ENCODE peak calls at places on chromosomes 5 and 9, in seven cellular contexts. One of them, this sample, is unnamed.
A peak's percentile ranks its signal among the peaks of the same experiment; 100 is the strongest.

GRCh38 chr9:136189394-136190236 is 15.3 kb downstream of the LHX3 start:
- DNase-seq in PC-3: no peak
- DNase-seq in mucosa of descending colon: no peak
- DNase-seq in left ventricle myocardium inferior: no peak
- DNase-seq in GM06990: no peak
- DNase-seq in colonic mucosa: no peak
- DNase-seq in astrocyte: no peak
- DNase-seq in this sample: no peak

GRCh38 chr9:134575103-134575816 is 66.3 kb upstream of the COL5A1 start:
- DNase-seq in PC-3: no peak
- DNase-seq in mucosa of descending colon: no peak
- DNase-seq in left ventricle myocardium inferior: no peak
- DNase-seq in GM06990: no peak
- DNase-seq in colonic mucosa: peak; percentile 8
- DNase-seq in astrocyte: no peak
- DNase-seq in this sample: no peak

GRCh38 chr5:171310816-171311697 is 2.0 kb downstream of the TLX3 start:
- DNase-seq in PC-3: peak; percentile 50
- DNase-seq in mucosa of descending colon: no peak
- DNase-seq in left ventricle myocardium inferior: no peak
- DNase-seq in GM06990: no peak
- DNase-seq in colonic mucosa: no peak
- DNase-seq in astrocyte: no peak
- DNase-seq in this sample: no peak

GRCh38 chr5:128213340-128213739 is 129.8 kb downstream of the SLC12A2 start:
- DNase-seq in PC-3: peak; percentile 84
- DNase-seq in mucosa of descending colon: peak; percentile 71
- DNase-seq in left ventricle myocardium inferior: no peak
- DNase-seq in GM06990: no peak
- DNase-seq in colonic mucosa: peak; percentile 56
- DNase-seq in astrocyte: peak; percentile 43
- DNase-seq in this sample: peak; percentile 65

GRCh38 chr9:137305060-137305787 is 3.2 kb upstream of the NRARP start:
- DNase-seq in PC-3: no peak
- DNase-seq in mucosa of descending colon: peak; percentile 89
- DNase-seq in left ventricle myocardium inferior: peak; percentile 68
- DNase-seq in GM06990: peak; percentile 76
- DNase-seq in colonic mucosa: peak; percentile 88
- DNase-seq in astrocyte: peak; percentile 44
- DNase-seq in this sample: peak; percentile 54

GRCh38 chr9:28951945-28952344 is 1378.7 kb upstream of the C9orf72 start:
- DNase-seq in PC-3: peak; percentile 10
- DNase-seq in mucosa of descending colon: no peak
- DNase-seq in left ventricle myocardium inferior: no peak
- DNase-seq in GM06990: no peak
- DNase-seq in colonic mucosa: no peak
- DNase-seq in astrocyte: no peak
- DNase-seq in this sample: no peak

GRCh38 chr5:147522435-147522834 is 12.6 kb upstream of the DPYSL3 start:
- DNase-seq in PC-3: peak; percentile 53
- DNase-seq in mucosa of descending colon: no peak
- DNase-seq in left ventricle myocardium inferior: no peak
- DNase-seq in GM06990: no peak
- DNase-seq in colonic mucosa: no peak
- DNase-seq in astrocyte: peak; percentile 80
- DNase-seq in this sample: no peak

GRCh38 chr5:1792842-1793266 is 6.8 kb downstream of the MRPL36 start:
- DNase-seq in PC-3: peak; percentile 92
- DNase-seq in mucosa of descending colon: peak; percentile 59
- DNase-seq in left ventricle myocardium inferior: no peak
- DNase-seq in GM06990: peak; percentile 82
- DNase-seq in colonic mucosa: peak; percentile 36
- DNase-seq in astrocyte: peak; percentile 97
- DNase-seq in this sample: peak; percentile 98

GRCh38 chr5:132662925-132663770 is 5.2 kb downstream of the IL13 start:
- DNase-seq in PC-3: no peak
- DNase-seq in mucosa of descending colon: no peak
- DNase-seq in left ventricle myocardium inferior: no peak
- DNase-seq in GM06990: peak; percentile 89
- DNase-seq in colonic mucosa: no peak
- DNase-seq in astrocyte: no peak
- DNase-seq in this sample: no peak

GRCh38 chr5:100762163-100762562 is 140.9 kb downstream of the ST8SIA4 start:
- DNase-seq in PC-3: no peak
- DNase-seq in mucosa of descending colon: no peak
- DNase-seq in left ventricle myocardium inferior: no peak
- DNase-seq in GM06990: no peak
- DNase-seq in colonic mucosa: no peak
- DNase-seq in astrocyte: peak; percentile 86
- DNase-seq in this sample: peak; percentile 70

GRCh38 chr9:134811673-134812668 is 68.6 kb upstream of the FCN2 start:
- DNase-seq in PC-3: no peak
- DNase-seq in mucosa of descending colon: peak; percentile 29
- DNase-seq in left ventricle myocardium inferior: no peak
- DNase-seq in GM06990: no peak
- DNase-seq in colonic mucosa: no peak
- DNase-seq in astrocyte: peak; percentile 94
- DNase-seq in this sample: peak; percentile 37

GRCh38 chr9:38144421-38144820 is 75.4 kb upstream of the SHB start:
- DNase-seq in PC-3: peak; percentile 8
- DNase-seq in mucosa of descending colon: no peak
- DNase-seq in left ventricle myocardium inferior: no peak
- DNase-seq in GM06990: no peak
- DNase-seq in colonic mucosa: no peak
- DNase-seq in astrocyte: peak; percentile 86
- DNase-seq in this sample: peak; percentile 43

GRCh38 chr5:171023508-171023907 is 161.7 kb downstream of the RANBP17 start:
- DNase-seq in PC-3: no peak
- DNase-seq in mucosa of descending colon: no peak
- DNase-seq in left ventricle myocardium inferior: no peak
- DNase-seq in GM06990: no peak
- DNase-seq in colonic mucosa: no peak
- DNase-seq in astrocyte: no peak
- DNase-seq in this sample: no peak

GRCh38 chr5:122607818-122608217 is 167.1 kb upstream of the SNX2 start:
- DNase-seq in PC-3: no peak
- DNase-seq in mucosa of descending colon: no peak
- DNase-seq in left ventricle myocardium inferior: no peak
- DNase-seq in GM06990: no peak
- DNase-seq in colonic mucosa: no peak
- DNase-seq in astrocyte: no peak
- DNase-seq in this sample: no peak

DNA sequence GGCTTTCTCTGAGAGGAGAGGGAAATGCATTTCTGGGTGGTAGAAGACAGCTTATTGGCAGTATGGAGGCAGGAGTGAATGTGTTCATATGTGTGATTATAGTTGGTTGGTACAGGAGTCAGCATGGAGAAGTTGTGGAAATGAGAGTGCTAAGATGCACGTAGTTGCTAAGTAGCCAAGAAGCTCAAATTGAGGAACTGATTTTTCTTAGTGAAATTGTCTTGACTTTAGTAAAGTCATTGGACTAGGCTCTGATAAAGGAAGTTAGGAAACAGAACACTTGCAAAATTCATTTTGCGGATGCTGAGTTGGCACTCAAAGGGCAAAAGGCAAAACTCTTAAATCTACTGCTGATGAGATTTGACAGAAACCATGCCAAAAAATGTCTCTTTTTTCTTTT is 158.9 kb upstream of the VCAN start:
- DNase-seq in PC-3: no peak
- DNase-seq in mucosa of descending colon: peak; percentile 6
- DNase-seq in left ventricle myocardium inferior: no peak
- DNase-seq in GM06990: no peak
- DNase-seq in colonic mucosa: no peak
- DNase-seq in astrocyte: no peak
- DNase-seq in this sample: no peak
- TF ChIP-seq CTCF in PC-3: no peak
- TF ChIP-seq CTCF in mucosa of descending colon: no peak
- TF ChIP-seq CTCF in left ventricle myocardium inferior: no peak
- TF ChIP-seq CTCF in GM06990: no peak
- TF ChIP-seq CTCF in colonic mucosa: no peak
- TF ChIP-seq CTCF in astrocyte: no peak
- TF ChIP-seq CTCF in this sample: no peak

GRCh38 chr9:95459867-95460626 is 56.7 kb downstream of the PTCH1 start:
- DNase-seq in PC-3: no peak
- DNase-seq in mucosa of descending colon: no peak
- DNase-seq in left ventricle myocardium inferior: no peak
- DNase-seq in GM06990: no peak
- DNase-seq in colonic mucosa: no peak
- DNase-seq in astrocyte: no peak
- DNase-seq in this sample: no peak

GRCh38 chr9:95459218-95459617 is 57.6 kb downstream of the PTCH1 start:
- DNase-seq in PC-3: no peak
- DNase-seq in mucosa of descending colon: no peak
- DNase-seq in left ventricle myocardium inferior: no peak
- DNase-seq in GM06990: no peak
- DNase-seq in colonic mucosa: no peak
- DNase-seq in astrocyte: no peak
- DNase-seq in this sample: no peak

GRCh38 chr9:95462419-95463121 is 54.2 kb downstream of the PTCH1 start:
- DNase-seq in PC-3: no peak
- DNase-seq in mucosa of descending colon: peak; percentile 82
- DNase-seq in left ventricle myocardium inferior: peak; percentile 55
- DNase-seq in GM06990: peak; percentile 89
- DNase-seq in colonic mucosa: peak; percentile 77
- DNase-seq in astrocyte: peak; percentile 84
- DNase-seq in this sample: peak; percentile 75

GRCh38 chr9:95461448-95462381 is 55.1 kb downstream of the PTCH1 start:
- DNase-seq in PC-3: no peak
- DNase-seq in mucosa of descending colon: no peak
- DNase-seq in left ventricle myocardium inferior: no peak
- DNase-seq in GM06990: no peak
- DNase-seq in colonic mucosa: no peak
- DNase-seq in astrocyte: no peak
- DNase-seq in this sample: no peak

GRCh38 chr9:95460627-95461164 is 56.1 kb downstream of the PTCH1 start:
- DNase-seq in PC-3: no peak
- DNase-seq in mucosa of descending colon: no peak
- DNase-seq in left ventricle myocardium inferior: no peak
- DNase-seq in GM06990: no peak
- DNase-seq in colonic mucosa: no peak
- DNase-seq in astrocyte: no peak
- DNase-seq in this sample: no peak
- H3K36me3 ChIP-seq in PC-3: no peaks in the 10 kb centered on the region
- H3K36me3 ChIP-seq in mucosa of descending colon: no peaks in the 10 kb centered on the region
- H3K36me3 ChIP-seq in left ventricle myocardium inferior: peaks cover 71% of the 10 kb centered on the region
- H3K36me3 ChIP-seq in GM06990: peaks cover 23% of the 10 kb centered on the region
- H3K36me3 ChIP-seq in colonic mucosa: no peaks in the 10 kb centered on the region
- H3K36me3 ChIP-seq in astrocyte: peaks cover 4% of the 10 kb centered on the region
- H3K36me3 ChIP-seq in this sample: no peaks in the 10 kb centered on the region

GRCh38 chr9:101465330-101465915 is 29.8 kb upstream of the ALDOB start:
- DNase-seq in PC-3: peak; percentile 67
- DNase-seq in mucosa of descending colon: peak; percentile 92
- DNase-seq in left ventricle myocardium inferior: no peak
- DNase-seq in GM06990: no peak
- DNase-seq in colonic mucosa: peak; percentile 85
- DNase-seq in astrocyte: peak; percentile 29
- DNase-seq in this sample: peak; percentile 53
- TF ChIP-seq CTCF in PC-3: peak; percentile 46
- TF ChIP-seq CTCF in mucosa of descending colon: peak; percentile 22
- TF ChIP-seq CTCF in left ventricle myocardium inferior: peak; percentile 62
- TF ChIP-seq CTCF in GM06990: no peak
- TF ChIP-seq CTCF in colonic mucosa: peak; percentile 13
- TF ChIP-seq CTCF in astrocyte: peak; percentile 9
- TF ChIP-seq CTCF in this sample: peak; percentile 60

GRCh38 chr5:175494271-175495183 is 16.2 kb downstream of the SFXN1 start:
- DNase-seq in PC-3: no peak
- DNase-seq in mucosa of descending colon: no peak
- DNase-seq in left ventricle myocardium inferior: no peak
- DNase-seq in GM06990: no peak
- DNase-seq in colonic mucosa: no peak
- DNase-seq in astrocyte: peak; percentile 53
- DNase-seq in this sample: peak; percentile 27

GRCh38 chr5:175489693-175490443 is 11.5 kb downstream of the SFXN1 start:
- DNase-seq in PC-3: no peak
- DNase-seq in mucosa of descending colon: no peak
- DNase-seq in left ventricle myocardium inferior: no peak
- DNase-seq in GM06990: no peak
- DNase-seq in colonic mucosa: no peak
- DNase-seq in astrocyte: no peak
- DNase-seq in this sample: no peak

GRCh38 chr5:175493260-175493659 is 14.9 kb downstream of the SFXN1 start:
- DNase-seq in PC-3: no peak
- DNase-seq in mucosa of descending colon: no peak
- DNase-seq in left ventricle myocardium inferior: no peak
- DNase-seq in GM06990: no peak
- DNase-seq in colonic mucosa: no peak
- DNase-seq in astrocyte: no peak
- DNase-seq in this sample: no peak

GRCh38 chr5:175493726-175494125 is 15.4 kb downstream of the SFXN1 start:
- DNase-seq in PC-3: no peak
- DNase-seq in mucosa of descending colon: peak; percentile 15
- DNase-seq in left ventricle myocardium inferior: no peak
- DNase-seq in GM06990: no peak
- DNase-seq in colonic mucosa: no peak
- DNase-seq in astrocyte: no peak
- DNase-seq in this sample: no peak

GRCh38 chr5:175491223-175491622 is 12.9 kb downstream of the SFXN1 start:
- DNase-seq in PC-3: no peak
- DNase-seq in mucosa of descending colon: no peak
- DNase-seq in left ventricle myocardium inferior: no peak
- DNase-seq in GM06990: no peak
- DNase-seq in colonic mucosa: no peak
- DNase-seq in astrocyte: no peak
- DNase-seq in this sample: no peak
- H3K36me3 ChIP-seq in PC-3: peaks cover 27% of the 10 kb centered on the region
- H3K36me3 ChIP-seq in mucosa of descending colon: no peaks in the 10 kb centered on the region
- H3K36me3 ChIP-seq in left ventricle myocardium inferior: peaks cover 40% of the 10 kb centered on the region
- H3K36me3 ChIP-seq in GM06990: peaks cover 9% of the 10 kb centered on the region
- H3K36me3 ChIP-seq in colonic mucosa: no peaks in the 10 kb centered on the region
- H3K36me3 ChIP-seq in astrocyte: peaks cover 31% of the 10 kb centered on the region
- H3K36me3 ChIP-seq in this sample: peaks cover 29% of the 10 kb centered on the region

This sample was measured in brain microvascular endothelial cell.